ENCODE peak calls at places on chromosomes 7 and 10, in seven cellular contexts. One of them, this sample, is unnamed.
A peak's percentile ranks its signal among the peaks of the same experiment; 100 is the strongest.

GRCh38 chr7:18320971-18321567 is 174.5 kb upstream of the HDAC9 start:
- DNase-seq in activated naive CD4-positive, alpha-beta T cell: no peak
- DNase-seq in progenitor cell of endocrine pancreas: no peak
- DNase-seq in Daoy: peak; percentile 53
- DNase-seq in stimulated activated CD4-positive, alpha-beta T cell treated with anti-CD3 and anti-CD28 coated beads, TNF-alpha, amount 100 ng/mL, for 24 hours: no peak
- DNase-seq in A549: peak; percentile 55
- DNase-seq in Caco-2: peak; percentile 28
- DNase-seq in this sample: peak; percentile 12

GRCh38 chr10:96720422-96721206 is at the start of gene PIK3AP1:
- DNase-seq in activated naive CD4-positive, alpha-beta T cell: peak; percentile 18
- DNase-seq in progenitor cell of endocrine pancreas: peak; percentile 44
- DNase-seq in Daoy: peak; percentile 29
- DNase-seq in stimulated activated CD4-positive, alpha-beta T cell treated with anti-CD3 and anti-CD28 coated beads, TNF-alpha, amount 100 ng/mL, for 24 hours: peak; percentile 1
- DNase-seq in A549: peak; percentile 12
- DNase-seq in Caco-2: peak; percentile 48
- DNase-seq in this sample: peak; percentile 65

GRCh38 chr10:71217266-71218045 is 5.1 kb downstream of the UNC5B start:
- DNase-seq in activated naive CD4-positive, alpha-beta T cell: no peak
- DNase-seq in progenitor cell of endocrine pancreas: no peak
- DNase-seq in Daoy: peak; percentile 47
- DNase-seq in stimulated activated CD4-positive, alpha-beta T cell treated with anti-CD3 and anti-CD28 coated beads, TNF-alpha, amount 100 ng/mL, for 24 hours: no peak
- DNase-seq in A549: no peak
- DNase-seq in Caco-2: no peak
- DNase-seq in this sample: no peak

GRCh38 chr7:48009257-48009656 is 19.6 kb downstream of the SUN3 start:
- DNase-seq in activated naive CD4-positive, alpha-beta T cell: no peak
- DNase-seq in progenitor cell of endocrine pancreas: no peak
- DNase-seq in Daoy: no peak
- DNase-seq in stimulated activated CD4-positive, alpha-beta T cell treated with anti-CD3 and anti-CD28 coated beads, TNF-alpha, amount 100 ng/mL, for 24 hours: no peak
- DNase-seq in A549: no peak
- DNase-seq in Caco-2: no peak
- DNase-seq in this sample: no peak

GRCh38 chr10:121702351-121703320 is 104.4 kb upstream of the FGFR2 start:
- DNase-seq in activated naive CD4-positive, alpha-beta T cell: no peak
- DNase-seq in progenitor cell of endocrine pancreas: no peak
- DNase-seq in Daoy: peak; percentile 66
- DNase-seq in stimulated activated CD4-positive, alpha-beta T cell treated with anti-CD3 and anti-CD28 coated beads, TNF-alpha, amount 100 ng/mL, for 24 hours: no peak
- DNase-seq in A549: peak; percentile 53
- DNase-seq in Caco-2: no peak
- DNase-seq in this sample: no peak

GRCh38 chr10:43671659-43672555 is 23.2 kb upstream of the ZNF32 start:
- DNase-seq in activated naive CD4-positive, alpha-beta T cell: no peak
- DNase-seq in progenitor cell of endocrine pancreas: peak; percentile 50
- DNase-seq in Daoy: peak; percentile 49
- DNase-seq in stimulated activated CD4-positive, alpha-beta T cell treated with anti-CD3 and anti-CD28 coated beads, TNF-alpha, amount 100 ng/mL, for 24 hours: peak; percentile 24
- DNase-seq in A549: peak; percentile 70
- DNase-seq in Caco-2: peak; percentile 81
- DNase-seq in this sample: peak; percentile 81

GRCh38 chr10:60417898-60418297 is 28.2 kb upstream of the ANK3 start:
- DNase-seq in activated naive CD4-positive, alpha-beta T cell: no peak
- DNase-seq in progenitor cell of endocrine pancreas: no peak
- DNase-seq in Daoy: no peak
- DNase-seq in stimulated activated CD4-positive, alpha-beta T cell treated with anti-CD3 and anti-CD28 coated beads, TNF-alpha, amount 100 ng/mL, for 24 hours: no peak
- DNase-seq in A549: no peak
- DNase-seq in Caco-2: peak; percentile 23
- DNase-seq in this sample: no peak

GRCh38 chr10:519055-519715 is 170.3 kb downstream of the DIP2C start:
- DNase-seq in activated naive CD4-positive, alpha-beta T cell: no peak
- DNase-seq in progenitor cell of endocrine pancreas: no peak
- DNase-seq in Daoy: no peak
- DNase-seq in stimulated activated CD4-positive, alpha-beta T cell treated with anti-CD3 and anti-CD28 coated beads, TNF-alpha, amount 100 ng/mL, for 24 hours: no peak
- DNase-seq in A549: no peak
- DNase-seq in Caco-2: no peak
- DNase-seq in this sample: no peak

GRCh38 chr7:73423519-73424485 is 9.8 kb upstream of the FZD9 start:
- DNase-seq in activated naive CD4-positive, alpha-beta T cell: no peak
- DNase-seq in progenitor cell of endocrine pancreas: no peak
- DNase-seq in Daoy: no peak
- DNase-seq in stimulated activated CD4-positive, alpha-beta T cell treated with anti-CD3 and anti-CD28 coated beads, TNF-alpha, amount 100 ng/mL, for 24 hours: no peak
- DNase-seq in A549: no peak
- DNase-seq in Caco-2: no peak
- DNase-seq in this sample: peak; percentile 37

GRCh38 chr7:154794147-154794780 is 208.7 kb downstream of the PAXIP1 start:
- DNase-seq in activated naive CD4-positive, alpha-beta T cell: no peak
- DNase-seq in progenitor cell of endocrine pancreas: peak; percentile 63
- DNase-seq in Daoy: peak; percentile 80
- DNase-seq in stimulated activated CD4-positive, alpha-beta T cell treated with anti-CD3 and anti-CD28 coated beads, TNF-alpha, amount 100 ng/mL, for 24 hours: no peak
- DNase-seq in A549: no peak
- DNase-seq in Caco-2: no peak
- DNase-seq in this sample: no peak

This sample was measured in HuH-7.5.